ENCODE peak calls at places on chromosomes 13 and 19, in four cellular contexts. D is HL-60, S is GM12878, P is K562. Z is an unnamed sample.

GRCh38 chr19:4742717-4743646 is 19.3 kb upstream of the DPP9 start:
- DNase-seq in S (no peak), D (no peak), P (no peak), Z (no peak)

GRCh38 chr19:41239363-41239762 is 20.3 kb downstream of the AXL start:
- DNase-seq in P (no peak), D (no peak), S (no peak), Z (no peak)

GRCh38 chr19:44807652-44808462 is 1.0 kb upstream of the BCAM start:
- DNase-seq in S (no peak), D (no peak), P (peak), Z (no peak)

GRCh38 chr19:35641515-35642151 is at the start of gene ETV2:
- DNase-seq in S (no peak), D (no peak), P (peak), Z (no peak)

GRCh38 chr19:16970821-16971220 is 55.8 kb downstream of the CPAMD8 start:
- DNase-seq in S (no peak), P (no peak), D (no peak), Z (no peak)

GRCh38 chr19:39078436-39079200 is 5.5 kb upstream of the ACP7 start:
- DNase-seq in D (no peak), P (no peak), S (no peak), Z (no peak)

GRCh38 chr13:65461590-65461989 is 1768.5 kb downstream of the PCDH9 start:
- DNase-seq in D (no peak), P (peak), S (no peak), Z (no peak)

GRCh38 chr13:36887758-36888521 is 32.1 kb downstream of the SMAD9 start:
- DNase-seq in P (no peak), D (no peak), S (peak), Z (no peak)

GRCh38 chr19:33459220-33459619 is 62.4 kb downstream of the PEPD start:
- DNase-seq in D (no peak), S (no peak), P (no peak), Z (no peak)

GRCh38 chr19:41711376-41712261 is 3.2 kb downstream of the CEACAM5 start:
- DNase-seq in D (no peak), P (no peak), S (no peak), Z (no peak)

GRCh38 chr13:65456150-65456912 is 1773.8 kb downstream of the PCDH9 start:
- DNase-seq in P (no peak), D (no peak), S (no peak), Z (no peak)

GRCh38 chr19:1026189-1027019 is at the start of gene CNN2:
- DNase-seq in S (no peak), D (no peak), P (peak), Z (peak)

GRCh38 chr19:50669319-50670101 is 20.3 kb downstream of the C19orf81 start:
- DNase-seq in S (no peak), D (peak), P (peak), Z (no peak)

GRCh38 chr19:14091086-14091884 is 734 bp upstream of the SAMD1 start:
- DNase-seq in P (peak), D (peak), S (no peak), Z (peak)

GRCh38 chr13:40477623-40478608 is 188.5 kb downstream of the FOXO1 start:
- DNase-seq in P (no peak), S (no peak), D (no peak), Z (no peak)

GRCh38 chr19:18183529-18183928 is 9.5 kb upstream of the MPV17L2 start:
- DNase-seq in D (no peak), S (no peak), P (no peak), Z (no peak)

GRCh38 chr19:38718747-38719543 is 25.3 kb downstream of the CAPN12 start:
- DNase-seq in P (peak), D (no peak), S (no peak), Z (no peak)

GRCh38 chr13:95740921-95741320 is 64.0 kb downstream of the DNAJC3 start:
- DNase-seq in P (no peak), D (no peak), S (no peak), Z (no peak)

GRCh38 chr19:29245221-29245620 is 32.3 kb upstream of the UQCRFS1 start:
- DNase-seq in P (no peak), D (no peak), S (no peak), Z (no peak)

GRCh38 chr19:58511353-58512208 is at the start of gene SLC27A5:
- DNase-seq in D (no peak), P (no peak), S (no peak), Z (no peak)

GRCh38 chr13:28327761-28328607 is 166.9 kb downstream of the FLT1 start:
- DNase-seq in S (no peak), D (no peak), P (no peak), Z (no peak)

GRCh38 chr19:10643166-10643967 is 10.8 kb upstream of the ILF3 start:
- DNase-seq in P (no peak), S (no peak), D (no peak), Z (no peak)

GRCh38 chr13:30477346-30478235 is 11.9 kb upstream of the HMGB1 start:
- DNase-seq in S (no peak), P (no peak), D (no peak), Z (peak)

GRCh38 chr13:106997696-106998095 is 429.8 kb upstream of the ARGLU1 start:
- DNase-seq in S (no peak), D (no peak), P (no peak), Z (no peak)

GRCh38 chr19:7004313-7004931 is 16.8 kb downstream of the MBD3L2B start:
- DNase-seq in P (peak), D (no peak), S (no peak), Z (no peak)

GRCh38 chr19:17468302-17469091 is 1.8 kb upstream of the SLC27A1 start:
- DNase-seq in P (no peak), S (no peak), D (no peak), Z (no peak)

GRCh38 chr19:50461066-50461875 is 15.0 kb upstream of the EMC10 start:
- DNase-seq in S (peak), D (peak), P (peak), Z (peak)

GRCh38 chr13:99218545-99218944 is 17.9 kb downstream of the UBAC2 start:
- DNase-seq in S (no peak), P (no peak), D (no peak), Z (no peak)

GRCh38 chr13:25967144-25967543 is 84.7 kb downstream of the SHISA2 start:
- DNase-seq in D (no peak), P (no peak), S (no peak), Z (no peak)

GRCh38 chr19:31223805-31224534 is 125.3 kb downstream of the TSHZ3 start:
- DNase-seq in D (no peak), P (no peak), S (no peak), Z (no peak)

GRCh38 chr13:42561752-42562467 is 12.0 kb upstream of the TNFSF11 start:
- DNase-seq in D (no peak), P (no peak), S (no peak), Z (no peak)
- TF ChIP-seq SPI1 in D (no peak), P (no peak), S (peak), Z (peak)

GRCh38 chr13:20940083-20940482 is 37.5 kb upstream of the XPO4 start:
- DNase-seq in S (no peak), P (no peak), D (no peak), Z (no peak)

GRCh38 chr13:20939662-20940061 is 37.1 kb upstream of the XPO4 start:
- DNase-seq in D (no peak), P (no peak), S (no peak), Z (no peak)

GRCh38 chr13:20945952-20946383 is 43.4 kb upstream of the XPO4 start:
- DNase-seq in P (no peak), S (no peak), D (peak), Z (no peak)

GRCh38 chr13:20942938-20943518 is 40.5 kb upstream of the XPO4 start:
- DNase-seq in S (no peak), D (no peak), P (no peak), Z (no peak)

GRCh38 chr13:20943519-20944012 is 41.0 kb upstream of the XPO4 start:
- DNase-seq in D (peak), S (no peak), P (peak), Z (peak)
- TF ChIP-seq POLR2AphosphoS5 in D (peak), S (no peak), P (no peak), Z (no peak)

DNA sequence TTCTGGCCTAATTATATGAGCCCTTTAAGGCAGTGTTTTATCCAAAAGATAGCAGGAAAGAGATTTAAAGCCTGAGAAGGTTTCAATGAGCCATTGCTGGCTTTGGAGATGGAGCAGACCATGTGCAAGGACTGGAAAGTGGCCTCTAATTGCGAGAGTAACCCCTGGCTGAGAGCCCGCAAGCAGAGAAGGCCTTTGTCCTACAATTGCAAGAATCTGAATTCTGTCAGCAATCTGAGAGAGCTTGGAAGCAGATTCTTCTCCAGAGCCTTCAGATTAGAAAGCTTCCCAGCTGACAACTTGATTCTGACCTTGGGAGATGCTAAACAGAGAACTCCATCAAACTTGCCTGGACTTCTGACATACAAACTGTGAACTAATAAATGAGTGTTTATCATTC is 528.7 kb upstream of the KLF12 start:
- DNase-seq in S (no peak), P (no peak), D (no peak), Z (no peak)
- TF ChIP-seq SPI1 in S (no peak), P (no peak), D (no peak), Z (no peak)

DNA sequence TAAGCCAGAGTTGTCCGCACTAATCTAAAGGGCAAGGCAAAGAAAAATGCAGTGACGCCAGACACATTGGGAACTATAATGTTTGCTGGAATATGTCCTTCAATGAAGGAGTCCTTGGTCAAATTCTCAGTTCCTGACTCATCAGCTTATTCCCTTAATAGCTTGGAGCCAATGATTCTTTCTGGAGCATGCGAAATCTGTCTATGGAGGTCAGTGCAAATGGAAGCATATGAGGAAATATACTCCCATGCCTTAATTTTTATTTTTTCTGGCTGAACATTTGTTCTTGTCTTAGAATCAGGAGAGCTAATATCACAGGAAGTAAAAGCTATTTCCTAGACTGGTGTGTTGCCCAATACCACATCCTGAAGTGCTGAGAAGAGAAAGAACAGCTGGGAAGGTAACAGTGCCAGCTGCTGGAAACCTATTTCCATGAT is 289.8 kb upstream of the SPRY2 start:
- DNase-seq in D (no peak), S (no peak), P (no peak), Z (no peak)
- TF ChIP-seq POLR2AphosphoS5 in D (no peak), S (no peak), P (no peak), Z (no peak)

GRCh38 chr19:51735759-51736449 is 12.1 kb upstream of the HAS1 start:
- DNase-seq in P (peak), S (no peak), D (no peak), Z (no peak)
- TF ChIP-seq SPI1 in P (no peak), S (no peak), D (peak), Z (no peak)

DNA sequence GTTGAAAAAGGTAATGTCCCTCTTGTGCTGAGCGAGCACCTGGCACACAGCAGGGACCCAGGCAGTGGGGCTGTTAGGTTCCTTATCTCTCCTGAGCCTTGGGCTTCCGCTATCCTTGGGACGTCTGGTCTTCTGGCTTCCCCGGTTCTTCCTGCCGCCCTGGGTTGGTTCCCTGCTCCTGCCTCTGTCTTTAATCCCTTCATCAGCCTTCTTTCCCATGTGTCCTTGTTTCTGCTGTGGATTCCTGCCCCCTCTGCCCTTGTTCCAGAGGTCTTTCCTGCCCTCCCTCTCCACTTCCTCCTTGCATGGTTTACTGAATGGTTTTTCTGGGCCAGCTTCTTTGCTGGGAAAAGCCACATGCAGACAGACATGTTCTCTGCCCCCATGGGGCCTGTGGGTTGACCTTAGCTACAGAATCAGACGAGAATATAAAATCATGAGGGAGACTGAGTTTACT is 2.6 kb downstream of the EPN1 start:
- DNase-seq in D (no peak), S (no peak), P (peak), Z (no peak)
- TF ChIP-seq POLR2AphosphoS5 in D (no peak), S (no peak), P (no peak), Z (no peak)